ENCODE peak calls at places on chromosome 6, in nine cellular contexts. One of them, this sample, is unnamed.
A peak's percentile ranks its signal among the peaks of the same experiment; 100 is the strongest.

GRCh38 chr6:121435444-121436069 is at the start of gene GJA1:
- DNase-seq in IMR-90: peak; percentile 86
- DNase-seq in fibroblast of lung: peak; percentile 86
- DNase-seq in HepG2: no peak
- DNase-seq in kidney: no peak
- DNase-seq in adrenal gland: peak; percentile 74
- DNase-seq in heart left ventricle: peak; percentile 66
- DNase-seq in pancreas: no peak
- DNase-seq in tibial nerve: no peak
- DNase-seq in this sample: no peak

GRCh38 chr6:113433506-113433991 is 423.6 kb upstream of the MARCKS start:
- DNase-seq in heart left ventricle: peak; percentile 36
- DNase-seq in kidney: peak; percentile 68
- DNase-seq in IMR-90: peak; percentile 83
- DNase-seq in HepG2: peak; percentile 34
- DNase-seq in tibial nerve: peak; percentile 41
- DNase-seq in fibroblast of lung: peak; percentile 59
- DNase-seq in adrenal gland: peak; percentile 68
- DNase-seq in pancreas: peak; percentile 53
- DNase-seq in this sample: peak; percentile 68

GRCh38 chr6:30610065-30610464 is 7.0 kb downstream of the PPP1R10 start:
- DNase-seq in pancreas: no peak
- DNase-seq in heart left ventricle: no peak
- DNase-seq in IMR-90: no peak
- DNase-seq in kidney: no peak
- DNase-seq in HepG2: no peak
- DNase-seq in tibial nerve: no peak
- DNase-seq in adrenal gland: no peak
- DNase-seq in fibroblast of lung: no peak
- DNase-seq in this sample: no peak

GRCh38 chr6:160137989-160138835 is 16.6 kb downstream of the SLC22A1 start:
- DNase-seq in pancreas: peak; percentile 80
- DNase-seq in kidney: no peak
- DNase-seq in heart left ventricle: peak; percentile 55
- DNase-seq in HepG2: peak; percentile 57
- DNase-seq in adrenal gland: peak; percentile 70
- DNase-seq in IMR-90: peak; percentile 72
- DNase-seq in fibroblast of lung: peak; percentile 62
- DNase-seq in tibial nerve: no peak
- DNase-seq in this sample: peak; percentile 83

GRCh38 chr6:151773382-151773781 is 34.1 kb upstream of the ESR1 start:
- DNase-seq in pancreas: no peak
- DNase-seq in kidney: no peak
- DNase-seq in fibroblast of lung: no peak
- DNase-seq in heart left ventricle: no peak
- DNase-seq in tibial nerve: no peak
- DNase-seq in IMR-90: no peak
- DNase-seq in HepG2: peak; percentile 14
- DNase-seq in adrenal gland: no peak
- DNase-seq in this sample: no peak

GRCh38 chr6:34017106-34017805 is 128.6 kb downstream of the GRM4 start:
- DNase-seq in IMR-90: no peak
- DNase-seq in adrenal gland: no peak
- DNase-seq in kidney: peak; percentile 65
- DNase-seq in tibial nerve: no peak
- DNase-seq in fibroblast of lung: no peak
- DNase-seq in pancreas: no peak
- DNase-seq in HepG2: no peak
- DNase-seq in heart left ventricle: no peak
- DNase-seq in this sample: no peak

GRCh38 chr6:1619106-1619665 is 9.5 kb downstream of the FOXC1 start:
- DNase-seq in HepG2: no peak
- DNase-seq in fibroblast of lung: no peak
- DNase-seq in IMR-90: no peak
- DNase-seq in heart left ventricle: no peak
- DNase-seq in pancreas: no peak
- DNase-seq in adrenal gland: no peak
- DNase-seq in kidney: peak; percentile 72
- DNase-seq in tibial nerve: no peak
- DNase-seq in this sample: no peak

GRCh38 chr6:154367333-154367732 is 10.7 kb upstream of the IPCEF1 start:
- DNase-seq in tibial nerve: no peak
- DNase-seq in IMR-90: no peak
- DNase-seq in kidney: no peak
- DNase-seq in pancreas: no peak
- DNase-seq in heart left ventricle: no peak
- DNase-seq in fibroblast of lung: no peak
- DNase-seq in adrenal gland: no peak
- DNase-seq in HepG2: no peak
- DNase-seq in this sample: no peak

GRCh38 chr6:20188630-20189075 is 23.6 kb downstream of the MBOAT1 start:
- DNase-seq in fibroblast of lung: peak; percentile 41
- DNase-seq in IMR-90: no peak
- DNase-seq in heart left ventricle: no peak
- DNase-seq in kidney: no peak
- DNase-seq in HepG2: no peak
- DNase-seq in pancreas: no peak
- DNase-seq in tibial nerve: no peak
- DNase-seq in adrenal gland: no peak
- DNase-seq in this sample: no peak

GRCh38 chr6:17987576-17988421 is at the start of gene KIF13A:
- DNase-seq in IMR-90: peak; percentile 59
- DNase-seq in tibial nerve: peak; percentile 37
- DNase-seq in HepG2: peak; percentile 54
- DNase-seq in pancreas: peak; percentile 71
- DNase-seq in fibroblast of lung: peak; percentile 68
- DNase-seq in kidney: peak; percentile 86
- DNase-seq in heart left ventricle: peak; percentile 82
- DNase-seq in adrenal gland: peak; percentile 79
- DNase-seq in this sample: peak; percentile 78
- TF ChIP-seq CTCF in IMR-90: peak; percentile 41
- TF ChIP-seq CTCF in tibial nerve: peak; percentile 43
- TF ChIP-seq CTCF in HepG2: peak; percentile 27
- TF ChIP-seq CTCF in pancreas: no peak
- TF ChIP-seq CTCF in fibroblast of lung: no peak
- TF ChIP-seq CTCF in kidney: no peak
- TF ChIP-seq CTCF in heart left ventricle: peak; percentile 51
- TF ChIP-seq CTCF in adrenal gland: peak; percentile 27
- TF ChIP-seq CTCF in this sample: peak; percentile 49

GRCh38 chr6:158713469-158713868 is 63.6 kb downstream of the SYTL3 start:
- DNase-seq in heart left ventricle: no peak
- DNase-seq in kidney: no peak
- DNase-seq in adrenal gland: peak; percentile 12
- DNase-seq in IMR-90: no peak
- DNase-seq in HepG2: no peak
- DNase-seq in tibial nerve: no peak
- DNase-seq in fibroblast of lung: no peak
- DNase-seq in pancreas: no peak
- DNase-seq in this sample: no peak

GRCh38 chr6:158718431-158719126 is 68.7 kb downstream of the SYTL3 start:
- DNase-seq in kidney: no peak
- DNase-seq in fibroblast of lung: no peak
- DNase-seq in pancreas: peak; percentile 67
- DNase-seq in adrenal gland: peak; percentile 47
- DNase-seq in HepG2: peak; percentile 38
- DNase-seq in heart left ventricle: no peak
- DNase-seq in tibial nerve: no peak
- DNase-seq in IMR-90: no peak
- DNase-seq in this sample: peak; percentile 73

GRCh38 chr6:158715330-158716311 is 65.8 kb downstream of the SYTL3 start:
- DNase-seq in HepG2: no peak
- DNase-seq in IMR-90: no peak
- DNase-seq in tibial nerve: no peak
- DNase-seq in heart left ventricle: no peak
- DNase-seq in pancreas: no peak
- DNase-seq in adrenal gland: peak; percentile 17
- DNase-seq in kidney: no peak
- DNase-seq in fibroblast of lung: no peak
- DNase-seq in this sample: peak; percentile 83

GRCh38 chr6:158722176-158722729 is 72.4 kb downstream of the SYTL3 start:
- DNase-seq in heart left ventricle: no peak
- DNase-seq in HepG2: no peak
- DNase-seq in adrenal gland: no peak
- DNase-seq in IMR-90: no peak
- DNase-seq in kidney: no peak
- DNase-seq in fibroblast of lung: no peak
- DNase-seq in pancreas: no peak
- DNase-seq in tibial nerve: no peak
- DNase-seq in this sample: no peak

DNA sequence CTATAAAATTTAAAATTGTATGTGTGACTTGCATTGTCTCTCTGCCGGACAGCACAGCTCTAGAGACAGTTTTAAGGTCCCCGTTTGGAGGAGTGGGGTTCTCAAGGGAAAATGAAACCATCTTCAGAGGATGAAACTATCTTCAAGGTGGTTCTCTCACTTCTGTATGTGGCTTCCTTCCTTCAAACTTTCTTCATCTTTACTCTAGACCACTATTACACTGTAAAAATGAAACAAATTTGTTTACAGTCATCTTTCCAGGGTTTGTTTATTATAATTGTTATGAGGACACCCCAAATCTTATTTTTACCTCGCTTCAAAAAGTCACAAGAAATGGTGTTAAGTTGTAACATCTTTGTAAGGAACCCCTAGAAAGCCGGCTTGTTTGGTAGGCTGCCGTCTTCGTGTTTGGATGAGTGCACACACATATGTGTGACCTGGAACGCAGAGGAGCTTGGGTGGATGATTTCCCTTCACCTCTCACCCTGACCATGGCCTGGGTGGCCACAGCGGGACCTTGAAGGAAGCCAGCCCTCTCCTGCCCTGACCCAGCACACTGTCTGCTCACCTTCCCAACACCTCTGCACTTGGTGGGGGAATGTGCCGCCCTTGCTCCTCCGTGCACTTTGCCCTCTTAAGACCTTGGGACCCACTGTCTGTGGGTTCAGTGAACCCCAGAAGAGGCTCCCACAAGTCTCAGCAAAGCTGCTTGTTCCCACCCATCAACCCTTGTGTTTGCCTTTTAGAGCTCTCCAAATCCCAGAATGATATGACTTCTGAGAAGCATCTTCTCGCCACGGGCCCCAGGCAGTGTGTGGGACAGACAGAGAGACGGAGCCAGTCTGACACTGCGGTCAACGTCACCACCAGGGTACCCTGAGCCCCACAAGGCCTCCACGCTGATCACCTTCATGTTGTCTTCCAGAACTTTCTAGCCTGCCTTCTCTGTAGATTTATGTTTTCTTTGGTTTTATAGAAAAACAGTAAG is 67.8 kb downstream of the SYTL3 start:
- DNase-seq in kidney: no peak
- DNase-seq in HepG2: no peak
- DNase-seq in heart left ventricle: no peak
- DNase-seq in tibial nerve: no peak
- DNase-seq in fibroblast of lung: no peak
- DNase-seq in pancreas: no peak
- DNase-seq in adrenal gland: peak; percentile 13
- DNase-seq in IMR-90: no peak
- DNase-seq in this sample: peak; percentile 62
- H3K27ac ChIP-seq in kidney: no peak overlapping the region
- H3K27ac ChIP-seq in HepG2: no peak overlapping the region
- H3K27ac ChIP-seq in heart left ventricle: no peak overlapping the region
- H3K27ac ChIP-seq in tibial nerve: peak overlapping the region; percentile 70
- H3K27ac ChIP-seq in fibroblast of lung: no peak overlapping the region
- H3K27ac ChIP-seq in pancreas: no peak overlapping the region
- H3K27ac ChIP-seq in adrenal gland: no peak overlapping the region
- H3K27ac ChIP-seq in IMR-90: no peak overlapping the region
- H3K27ac ChIP-seq in this sample: peak overlapping the region; percentile 72

GRCh38 chr6:35158520-35158919 is 17.4 kb upstream of the TCP11 start:
- DNase-seq in fibroblast of lung: no peak
- DNase-seq in adrenal gland: no peak
- DNase-seq in IMR-90: no peak
- DNase-seq in heart left ventricle: no peak
- DNase-seq in kidney: no peak
- DNase-seq in HepG2: no peak
- DNase-seq in tibial nerve: no peak
- DNase-seq in pancreas: no peak
- DNase-seq in this sample: no peak

GRCh38 chr6:35164277-35164676 is 23.1 kb upstream of the TCP11 start:
- DNase-seq in adrenal gland: no peak
- DNase-seq in kidney: no peak
- DNase-seq in pancreas: no peak
- DNase-seq in heart left ventricle: no peak
- DNase-seq in tibial nerve: no peak
- DNase-seq in fibroblast of lung: no peak
- DNase-seq in IMR-90: no peak
- DNase-seq in HepG2: no peak
- DNase-seq in this sample: no peak

GRCh38 chr6:35161776-35162607 is 20.9 kb upstream of the TCP11 start:
- DNase-seq in HepG2: peak; percentile 75
- DNase-seq in heart left ventricle: no peak
- DNase-seq in fibroblast of lung: no peak
- DNase-seq in kidney: no peak
- DNase-seq in pancreas: no peak
- DNase-seq in IMR-90: no peak
- DNase-seq in tibial nerve: no peak
- DNase-seq in adrenal gland: peak; percentile 57
- DNase-seq in this sample: no peak

GRCh38 chr6:35161265-35161664 is 20.1 kb upstream of the TCP11 start:
- DNase-seq in IMR-90: no peak
- DNase-seq in adrenal gland: no peak
- DNase-seq in fibroblast of lung: no peak
- DNase-seq in tibial nerve: no peak
- DNase-seq in pancreas: no peak
- DNase-seq in kidney: no peak
- DNase-seq in HepG2: no peak
- DNase-seq in heart left ventricle: no peak
- DNase-seq in this sample: no peak

DNA sequence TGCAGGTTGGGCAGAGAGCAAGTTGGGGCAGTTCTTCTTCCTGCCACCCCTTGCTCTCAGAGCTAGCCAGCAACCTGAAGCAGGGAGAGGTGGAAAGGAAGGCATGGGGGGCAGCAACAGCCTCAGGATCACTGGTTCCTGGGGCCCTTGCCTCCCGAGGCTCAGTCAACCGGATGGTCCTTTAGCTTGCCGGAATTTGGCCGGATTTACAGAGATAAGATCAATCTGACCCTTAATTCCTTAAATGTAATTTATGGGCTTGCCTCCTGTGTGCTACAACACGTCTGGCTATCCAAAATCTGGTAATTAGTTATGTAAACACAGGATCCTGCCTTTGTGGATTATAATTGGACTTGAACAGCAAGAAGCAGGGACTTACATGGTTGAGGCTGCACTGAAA is 19.5 kb upstream of the TCP11 start:
- DNase-seq in HepG2: no peak
- DNase-seq in kidney: no peak
- DNase-seq in pancreas: no peak
- DNase-seq in heart left ventricle: no peak
- DNase-seq in tibial nerve: no peak
- DNase-seq in adrenal gland: no peak
- DNase-seq in fibroblast of lung: no peak
- DNase-seq in IMR-90: no peak
- DNase-seq in this sample: no peak
- H3K4me1 ChIP-seq in HepG2: peaks cover 54% of the 10 kb centered on the region
- H3K4me1 ChIP-seq in kidney: peaks cover 9% of the 10 kb centered on the region
- H3K4me1 ChIP-seq in pancreas: no peaks in the 10 kb centered on the region
- H3K4me1 ChIP-seq in heart left ventricle: peaks cover 6% of the 10 kb centered on the region
- H3K4me1 ChIP-seq in tibial nerve: no peaks in the 10 kb centered on the region
- H3K4me1 ChIP-seq in adrenal gland: peaks cover 9% of the 10 kb centered on the region
- H3K4me1 ChIP-seq in fibroblast of lung: no peaks in the 10 kb centered on the region
- H3K4me1 ChIP-seq in IMR-90: peaks cover 6% of the 10 kb centered on the region
- H3K4me1 ChIP-seq in this sample: no peaks in the 10 kb centered on the region

GRCh38 chr6:129498950-129499870 is 210.8 kb downstream of the ARHGAP18 start:
- DNase-seq in IMR-90: peak; percentile 61
- DNase-seq in tibial nerve: no peak
- DNase-seq in heart left ventricle: peak; percentile 49
- DNase-seq in pancreas: no peak
- DNase-seq in fibroblast of lung: peak; percentile 63
- DNase-seq in adrenal gland: no peak
- DNase-seq in kidney: no peak
- DNase-seq in HepG2: peak; percentile 58
- DNase-seq in this sample: no peak
- TF ChIP-seq CTCF in IMR-90: peak; percentile 66
- TF ChIP-seq CTCF in tibial nerve: peak; percentile 55
- TF ChIP-seq CTCF in heart left ventricle: peak; percentile 70
- TF ChIP-seq CTCF in pancreas: no peak
- TF ChIP-seq CTCF in fibroblast of lung: peak; percentile 43
- TF ChIP-seq CTCF in adrenal gland: peak; percentile 58
- TF ChIP-seq CTCF in kidney: peak; percentile 48
- TF ChIP-seq CTCF in HepG2: peak; percentile 78
- TF ChIP-seq CTCF in this sample: peak; percentile 62